ENCODE peak calls at places on chromosome 9, in six cellular contexts. One of them, this sample, is unnamed.

GRCh38 chr9:102445906-102446305 is 549.2 kb upstream of the CYLC2 start:
- DNase-seq in activated naive CD4-positive, alpha-beta T cell: no peak
- DNase-seq in stimulated activated CD4-positive, alpha-beta T cell treated with anti-CD3 and anti-CD28 coated beads, Interleukin-2, amount 100 ng/mL, for 48 hours: no peak
- DNase-seq in lung: no peak
- DNase-seq in posterior cingulate gyrus: no peak
- DNase-seq in H7: no peak
- DNase-seq in this sample: no peak

GRCh38 chr9:71769175-71770165 is 1.2 kb upstream of the CEMIP2 start:
- DNase-seq in stimulated activated CD4-positive, alpha-beta T cell treated with anti-CD3 and anti-CD28 coated beads, Interleukin-2, amount 100 ng/mL, for 48 hours: peak; percentile 46
- DNase-seq in posterior cingulate gyrus: peak; percentile 65
- DNase-seq in lung: peak; percentile 83
- DNase-seq in H7: peak; percentile 88
- DNase-seq in activated naive CD4-positive, alpha-beta T cell: peak; percentile 33
- DNase-seq in this sample: peak; percentile 46

GRCh38 chr9:94928696-94929372 is 202.3 kb downstream of the AOPEP start:
- DNase-seq in activated naive CD4-positive, alpha-beta T cell: no peak
- DNase-seq in H7: no peak
- DNase-seq in posterior cingulate gyrus: no peak
- DNase-seq in lung: no peak
- DNase-seq in stimulated activated CD4-positive, alpha-beta T cell treated with anti-CD3 and anti-CD28 coated beads, Interleukin-2, amount 100 ng/mL, for 48 hours: no peak
- DNase-seq in this sample: no peak

GRCh38 chr9:84969084-84969483 is 299.6 kb downstream of the NTRK2 start:
- DNase-seq in H7: no peak
- DNase-seq in activated naive CD4-positive, alpha-beta T cell: no peak
- DNase-seq in stimulated activated CD4-positive, alpha-beta T cell treated with anti-CD3 and anti-CD28 coated beads, Interleukin-2, amount 100 ng/mL, for 48 hours: no peak
- DNase-seq in posterior cingulate gyrus: no peak
- DNase-seq in lung: no peak
- DNase-seq in this sample: no peak

GRCh38 chr9:124780060-124780756 is 3.3 kb downstream of the OLFML2A start:
- DNase-seq in posterior cingulate gyrus: no peak
- DNase-seq in lung: no peak
- DNase-seq in H7: peak; percentile 55
- DNase-seq in stimulated activated CD4-positive, alpha-beta T cell treated with anti-CD3 and anti-CD28 coated beads, Interleukin-2, amount 100 ng/mL, for 48 hours: no peak
- DNase-seq in activated naive CD4-positive, alpha-beta T cell: no peak
- DNase-seq in this sample: no peak

GRCh38 chr9:81626511-81626910 is 62.8 kb downstream of the TLE1 start:
- DNase-seq in stimulated activated CD4-positive, alpha-beta T cell treated with anti-CD3 and anti-CD28 coated beads, Interleukin-2, amount 100 ng/mL, for 48 hours: no peak
- DNase-seq in activated naive CD4-positive, alpha-beta T cell: no peak
- DNase-seq in posterior cingulate gyrus: no peak
- DNase-seq in H7: no peak
- DNase-seq in lung: no peak
- DNase-seq in this sample: no peak

GRCh38 chr9:113563856-113564514 is 100.5 kb downstream of the RGS3 start:
- DNase-seq in H7: no peak
- DNase-seq in lung: no peak
- DNase-seq in stimulated activated CD4-positive, alpha-beta T cell treated with anti-CD3 and anti-CD28 coated beads, Interleukin-2, amount 100 ng/mL, for 48 hours: no peak
- DNase-seq in activated naive CD4-positive, alpha-beta T cell: no peak
- DNase-seq in posterior cingulate gyrus: no peak
- DNase-seq in this sample: no peak

GRCh38 chr9:10130061-10130675 is 482.6 kb downstream of the PTPRD start:
- DNase-seq in stimulated activated CD4-positive, alpha-beta T cell treated with anti-CD3 and anti-CD28 coated beads, Interleukin-2, amount 100 ng/mL, for 48 hours: no peak
- DNase-seq in posterior cingulate gyrus: no peak
- DNase-seq in H7: no peak
- DNase-seq in activated naive CD4-positive, alpha-beta T cell: no peak
- DNase-seq in lung: no peak
- DNase-seq in this sample: no peak

GRCh38 chr9:22044583-22044982 is 35.5 kb upstream of the CDKN2B start:
- DNase-seq in lung: no peak
- DNase-seq in stimulated activated CD4-positive, alpha-beta T cell treated with anti-CD3 and anti-CD28 coated beads, Interleukin-2, amount 100 ng/mL, for 48 hours: no peak
- DNase-seq in H7: no peak
- DNase-seq in activated naive CD4-positive, alpha-beta T cell: no peak
- DNase-seq in posterior cingulate gyrus: no peak
- DNase-seq in this sample: no peak

GRCh38 chr9:134642385-134643181 is 980 bp downstream of the COL5A1 start:
- DNase-seq in posterior cingulate gyrus: no peak
- DNase-seq in stimulated activated CD4-positive, alpha-beta T cell treated with anti-CD3 and anti-CD28 coated beads, Interleukin-2, amount 100 ng/mL, for 48 hours: no peak
- DNase-seq in lung: peak; percentile 55
- DNase-seq in activated naive CD4-positive, alpha-beta T cell: no peak
- DNase-seq in H7: peak; percentile 89
- DNase-seq in this sample: no peak

GRCh38 chr9:129406278-129407225 is 214.3 kb downstream of the C9orf50 start:
- DNase-seq in stimulated activated CD4-positive, alpha-beta T cell treated with anti-CD3 and anti-CD28 coated beads, Interleukin-2, amount 100 ng/mL, for 48 hours: no peak
- DNase-seq in H7: peak; percentile 73
- DNase-seq in posterior cingulate gyrus: no peak
- DNase-seq in lung: no peak
- DNase-seq in activated naive CD4-positive, alpha-beta T cell: no peak
- DNase-seq in this sample: no peak

GRCh38 chr9:136665704-136666363 is 3.1 kb downstream of the EGFL7 start:
- DNase-seq in H7: peak; percentile 97
- DNase-seq in lung: no peak
- DNase-seq in activated naive CD4-positive, alpha-beta T cell: no peak
- DNase-seq in stimulated activated CD4-positive, alpha-beta T cell treated with anti-CD3 and anti-CD28 coated beads, Interleukin-2, amount 100 ng/mL, for 48 hours: no peak
- DNase-seq in posterior cingulate gyrus: no peak
- DNase-seq in this sample: no peak

GRCh38 chr9:126293522-126293889 is 33.1 kb upstream of the MVB12B start:
- DNase-seq in lung: no peak
- DNase-seq in activated naive CD4-positive, alpha-beta T cell: no peak
- DNase-seq in H7: peak; percentile 64
- DNase-seq in stimulated activated CD4-positive, alpha-beta T cell treated with anti-CD3 and anti-CD28 coated beads, Interleukin-2, amount 100 ng/mL, for 48 hours: no peak
- DNase-seq in posterior cingulate gyrus: no peak
- DNase-seq in this sample: no peak

GRCh38 chr9:126122901-126123616 is 203.6 kb upstream of the MVB12B start:
- DNase-seq in H7: no peak
- DNase-seq in stimulated activated CD4-positive, alpha-beta T cell treated with anti-CD3 and anti-CD28 coated beads, Interleukin-2, amount 100 ng/mL, for 48 hours: no peak
- DNase-seq in posterior cingulate gyrus: no peak
- DNase-seq in activated naive CD4-positive, alpha-beta T cell: no peak
- DNase-seq in lung: peak; percentile 6
- DNase-seq in this sample: no peak

GRCh38 chr9:94919376-94920098 is 193.0 kb downstream of the AOPEP start:
- DNase-seq in lung: no peak
- DNase-seq in activated naive CD4-positive, alpha-beta T cell: no peak
- DNase-seq in H7: no peak
- DNase-seq in stimulated activated CD4-positive, alpha-beta T cell treated with anti-CD3 and anti-CD28 coated beads, Interleukin-2, amount 100 ng/mL, for 48 hours: no peak
- DNase-seq in posterior cingulate gyrus: no peak
- DNase-seq in this sample: no peak

GRCh38 chr9:91421022-91421765 is 2.4 kb downstream of the NFIL3 start:
- DNase-seq in activated naive CD4-positive, alpha-beta T cell: no peak
- DNase-seq in H7: peak; percentile 88
- DNase-seq in posterior cingulate gyrus: no peak
- DNase-seq in stimulated activated CD4-positive, alpha-beta T cell treated with anti-CD3 and anti-CD28 coated beads, Interleukin-2, amount 100 ng/mL, for 48 hours: no peak
- DNase-seq in lung: no peak
- DNase-seq in this sample: no peak

GRCh38 chr9:90607701-90608122 is 34.9 kb downstream of the DIRAS2 start:
- DNase-seq in lung: no peak
- DNase-seq in stimulated activated CD4-positive, alpha-beta T cell treated with anti-CD3 and anti-CD28 coated beads, Interleukin-2, amount 100 ng/mL, for 48 hours: no peak
- DNase-seq in activated naive CD4-positive, alpha-beta T cell: no peak
- DNase-seq in posterior cingulate gyrus: no peak
- DNase-seq in H7: no peak
- DNase-seq in this sample: no peak

GRCh38 chr9:136567651-136568287 is 21.9 kb upstream of the NOTCH1 start:
- DNase-seq in activated naive CD4-positive, alpha-beta T cell: no peak
- DNase-seq in H7: peak; percentile 88
- DNase-seq in stimulated activated CD4-positive, alpha-beta T cell treated with anti-CD3 and anti-CD28 coated beads, Interleukin-2, amount 100 ng/mL, for 48 hours: no peak
- DNase-seq in lung: peak; percentile 55
- DNase-seq in posterior cingulate gyrus: no peak
- DNase-seq in this sample: no peak

GRCh38 chr9:104993291-104993963 is 65.5 kb upstream of the ABCA1 start:
- DNase-seq in posterior cingulate gyrus: peak; percentile 33
- DNase-seq in stimulated activated CD4-positive, alpha-beta T cell treated with anti-CD3 and anti-CD28 coated beads, Interleukin-2, amount 100 ng/mL, for 48 hours: no peak
- DNase-seq in lung: peak; percentile 36
- DNase-seq in H7: peak; percentile 67
- DNase-seq in activated naive CD4-positive, alpha-beta T cell: no peak
- DNase-seq in this sample: peak; percentile 31

GRCh38 chr9:128011071-128011817 is 30.5 kb upstream of the EEIG1 start:
- DNase-seq in lung: no peak
- DNase-seq in activated naive CD4-positive, alpha-beta T cell: no peak
- DNase-seq in H7: peak; percentile 63
- DNase-seq in posterior cingulate gyrus: no peak
- DNase-seq in stimulated activated CD4-positive, alpha-beta T cell treated with anti-CD3 and anti-CD28 coated beads, Interleukin-2, amount 100 ng/mL, for 48 hours: no peak
- DNase-seq in this sample: no peak

GRCh38 chr9:137943655-137944054 is 66.1 kb downstream of the CACNA1B start:
- DNase-seq in activated naive CD4-positive, alpha-beta T cell: no peak
- DNase-seq in posterior cingulate gyrus: no peak
- DNase-seq in stimulated activated CD4-positive, alpha-beta T cell treated with anti-CD3 and anti-CD28 coated beads, Interleukin-2, amount 100 ng/mL, for 48 hours: no peak
- DNase-seq in lung: no peak
- DNase-seq in H7: no peak
- DNase-seq in this sample: no peak

GRCh38 chr9:121895836-121896544 is 197.1 kb downstream of the TTLL11 start:
- DNase-seq in lung: no peak
- DNase-seq in stimulated activated CD4-positive, alpha-beta T cell treated with anti-CD3 and anti-CD28 coated beads, Interleukin-2, amount 100 ng/mL, for 48 hours: no peak
- DNase-seq in posterior cingulate gyrus: no peak
- DNase-seq in H7: peak; percentile 47
- DNase-seq in activated naive CD4-positive, alpha-beta T cell: no peak
- DNase-seq in this sample: no peak

GRCh38 chr9:88319936-88320747 is 68.1 kb upstream of the SPIN1 start:
- DNase-seq in activated naive CD4-positive, alpha-beta T cell: no peak
- DNase-seq in H7: peak; percentile 16
- DNase-seq in posterior cingulate gyrus: no peak
- DNase-seq in stimulated activated CD4-positive, alpha-beta T cell treated with anti-CD3 and anti-CD28 coated beads, Interleukin-2, amount 100 ng/mL, for 48 hours: no peak
- DNase-seq in lung: no peak
- DNase-seq in this sample: no peak

GRCh38 chr9:95517559-95517933 is 775 bp upstream of the PTCH1 start:
- DNase-seq in activated naive CD4-positive, alpha-beta T cell: no peak
- DNase-seq in posterior cingulate gyrus: no peak
- DNase-seq in H7: no peak
- DNase-seq in stimulated activated CD4-positive, alpha-beta T cell treated with anti-CD3 and anti-CD28 coated beads, Interleukin-2, amount 100 ng/mL, for 48 hours: no peak
- DNase-seq in lung: no peak
- DNase-seq in this sample: no peak

GRCh38 chr9:129880654-129881546 is 45.6 kb downstream of the USP20 start:
- DNase-seq in posterior cingulate gyrus: no peak
- DNase-seq in activated naive CD4-positive, alpha-beta T cell: no peak
- DNase-seq in lung: no peak
- DNase-seq in H7: peak; percentile 69
- DNase-seq in stimulated activated CD4-positive, alpha-beta T cell treated with anti-CD3 and anti-CD28 coated beads, Interleukin-2, amount 100 ng/mL, for 48 hours: no peak
- DNase-seq in this sample: no peak

GRCh38 chr9:132142883-132143282 is 19.0 kb upstream of the NTNG2 start:
- DNase-seq in lung: no peak
- DNase-seq in H7: peak; percentile 28
- DNase-seq in activated naive CD4-positive, alpha-beta T cell: no peak
- DNase-seq in stimulated activated CD4-positive, alpha-beta T cell treated with anti-CD3 and anti-CD28 coated beads, Interleukin-2, amount 100 ng/mL, for 48 hours: no peak
- DNase-seq in posterior cingulate gyrus: no peak
- DNase-seq in this sample: no peak

GRCh38 chr9:78167356-78167755 is 68.5 kb upstream of the CEP78 start:
- DNase-seq in H7: no peak
- DNase-seq in lung: peak; percentile 49
- DNase-seq in stimulated activated CD4-positive, alpha-beta T cell treated with anti-CD3 and anti-CD28 coated beads, Interleukin-2, amount 100 ng/mL, for 48 hours: no peak
- DNase-seq in activated naive CD4-positive, alpha-beta T cell: no peak
- DNase-seq in posterior cingulate gyrus: no peak
- DNase-seq in this sample: no peak

GRCh38 chr9:128242828-128243485 is 32.9 kb downstream of the GOLGA2 start:
- DNase-seq in activated naive CD4-positive, alpha-beta T cell: no peak
- DNase-seq in posterior cingulate gyrus: no peak
- DNase-seq in lung: no peak
- DNase-seq in stimulated activated CD4-positive, alpha-beta T cell treated with anti-CD3 and anti-CD28 coated beads, Interleukin-2, amount 100 ng/mL, for 48 hours: no peak
- DNase-seq in H7: peak; percentile 51
- DNase-seq in this sample: no peak

GRCh38 chr9:3908731-3909130 is 382.9 kb upstream of the RFX3 start:
- DNase-seq in H7: no peak
- DNase-seq in lung: no peak
- DNase-seq in activated naive CD4-positive, alpha-beta T cell: no peak
- DNase-seq in posterior cingulate gyrus: no peak
- DNase-seq in stimulated activated CD4-positive, alpha-beta T cell treated with anti-CD3 and anti-CD28 coated beads, Interleukin-2, amount 100 ng/mL, for 48 hours: no peak
- DNase-seq in this sample: no peak

GRCh38 chr9:15837079-15837679 is 284.3 kb downstream of the CCDC171 start:
- DNase-seq in activated naive CD4-positive, alpha-beta T cell: no peak
- DNase-seq in posterior cingulate gyrus: no peak
- DNase-seq in H7: peak; percentile 35
- DNase-seq in lung: no peak
- DNase-seq in stimulated activated CD4-positive, alpha-beta T cell treated with anti-CD3 and anti-CD28 coated beads, Interleukin-2, amount 100 ng/mL, for 48 hours: peak; percentile 21
- DNase-seq in this sample: peak; percentile 2

GRCh38 chr9:113910036-113910639 is 34.0 kb downstream of the ZNF618 start:
- DNase-seq in activated naive CD4-positive, alpha-beta T cell: no peak
- DNase-seq in H7: no peak
- DNase-seq in stimulated activated CD4-positive, alpha-beta T cell treated with anti-CD3 and anti-CD28 coated beads, Interleukin-2, amount 100 ng/mL, for 48 hours: no peak
- DNase-seq in lung: no peak
- DNase-seq in posterior cingulate gyrus: no peak
- DNase-seq in this sample: no peak

GRCh38 chr9:5892456-5893133 is 1.9 kb downstream of the MLANA start:
- DNase-seq in lung: no peak
- DNase-seq in H7: no peak
- DNase-seq in posterior cingulate gyrus: no peak
- DNase-seq in activated naive CD4-positive, alpha-beta T cell: no peak
- DNase-seq in stimulated activated CD4-positive, alpha-beta T cell treated with anti-CD3 and anti-CD28 coated beads, Interleukin-2, amount 100 ng/mL, for 48 hours: no peak
- DNase-seq in this sample: no peak

GRCh38 chr9:131608469-131609115 is 63.3 kb downstream of the PRRT1B start:
- DNase-seq in lung: peak; percentile 69
- DNase-seq in stimulated activated CD4-positive, alpha-beta T cell treated with anti-CD3 and anti-CD28 coated beads, Interleukin-2, amount 100 ng/mL, for 48 hours: no peak
- DNase-seq in posterior cingulate gyrus: peak; percentile 63
- DNase-seq in activated naive CD4-positive, alpha-beta T cell: no peak
- DNase-seq in H7: peak; percentile 90
- DNase-seq in this sample: no peak

GRCh38 chr9:4321554-4321953 is 21.7 kb upstream of the GLIS3 start:
- DNase-seq in stimulated activated CD4-positive, alpha-beta T cell treated with anti-CD3 and anti-CD28 coated beads, Interleukin-2, amount 100 ng/mL, for 48 hours: no peak
- DNase-seq in activated naive CD4-positive, alpha-beta T cell: no peak
- DNase-seq in posterior cingulate gyrus: no peak
- DNase-seq in lung: no peak
- DNase-seq in H7: no peak
- DNase-seq in this sample: no peak

GRCh38 chr9:71929791-71930440 is 18.5 kb downstream of the C9orf85 start:
- DNase-seq in posterior cingulate gyrus: no peak
- DNase-seq in lung: no peak
- DNase-seq in H7: no peak
- DNase-seq in stimulated activated CD4-positive, alpha-beta T cell treated with anti-CD3 and anti-CD28 coated beads, Interleukin-2, amount 100 ng/mL, for 48 hours: no peak
- DNase-seq in activated naive CD4-positive, alpha-beta T cell: no peak
- DNase-seq in this sample: no peak

This sample was measured in amygdala.